ENCODE peak calls at places on chromosomes 3 and 15, in five cellular contexts. One of them, this sample, is unnamed.
A peak's percentile ranks its signal among the peaks of the same experiment; 100 is the strongest.

GRCh38 chr3:51974963-51975856 is at the start of gene ABHD14A:
- DNase-seq in trophoblast cell: peak; percentile 78
- DNase-seq in neuronal stem cell: peak; percentile 68
- DNase-seq in mesenchymal stem cell: peak; percentile 69
- DNase-seq in H1: no peak
- DNase-seq in this sample: peak; percentile 68

GRCh38 chr3:155701882-155702465 is 42.9 kb downstream of the PLCH1 start:
- DNase-seq in trophoblast cell: peak; percentile 91
- DNase-seq in neuronal stem cell: peak; percentile 31
- DNase-seq in mesenchymal stem cell: peak; percentile 64
- DNase-seq in H1: no peak
- DNase-seq in this sample: no peak

GRCh38 chr3:127670761-127671522 is 1.8 kb upstream of the ABTB1 start:
- DNase-seq in trophoblast cell: no peak
- DNase-seq in neuronal stem cell: no peak
- DNase-seq in mesenchymal stem cell: no peak
- DNase-seq in H1: no peak
- DNase-seq in this sample: no peak

GRCh38 chr3:166663194-166663593 is 716.9 kb downstream of the ZBBX start:
- DNase-seq in trophoblast cell: peak; percentile 66
- DNase-seq in neuronal stem cell: no peak
- DNase-seq in mesenchymal stem cell: no peak
- DNase-seq in H1: no peak
- DNase-seq in this sample: no peak

GRCh38 chr3:10437995-10438901 is 67.1 kb downstream of the ATP2B2 start:
- DNase-seq in trophoblast cell: no peak
- DNase-seq in neuronal stem cell: no peak
- DNase-seq in mesenchymal stem cell: peak; percentile 90
- DNase-seq in H1: no peak
- DNase-seq in this sample: no peak

GRCh38 chr3:115855911-115856310 is 232.6 kb downstream of the GAP43 start:
- DNase-seq in trophoblast cell: peak; percentile 5
- DNase-seq in neuronal stem cell: no peak
- DNase-seq in mesenchymal stem cell: peak; percentile 36
- DNase-seq in H1: no peak
- DNase-seq in this sample: no peak

GRCh38 chr3:52220380-52221026 is 4.9 kb downstream of the TLR9 start:
- DNase-seq in trophoblast cell: peak; percentile 89
- DNase-seq in neuronal stem cell: peak; percentile 81
- DNase-seq in mesenchymal stem cell: peak; percentile 71
- DNase-seq in H1: no peak
- DNase-seq in this sample: peak; percentile 85

GRCh38 chr15:29278436-29279099 is 8.9 kb upstream of the NSMCE3 start:
- DNase-seq in trophoblast cell: peak; percentile 71
- DNase-seq in neuronal stem cell: no peak
- DNase-seq in mesenchymal stem cell: peak; percentile 72
- DNase-seq in H1: no peak
- DNase-seq in this sample: no peak

GRCh38 chr3:127384717-127385539 is 97.1 kb upstream of the PRR20G start:
- DNase-seq in trophoblast cell: no peak
- DNase-seq in neuronal stem cell: no peak
- DNase-seq in mesenchymal stem cell: no peak
- DNase-seq in H1: no peak
- DNase-seq in this sample: no peak

GRCh38 chr15:70169147-70169546 is 71.4 kb upstream of the TLE3 start:
- DNase-seq in trophoblast cell: peak; percentile 30
- DNase-seq in neuronal stem cell: no peak
- DNase-seq in mesenchymal stem cell: no peak
- DNase-seq in H1: no peak
- DNase-seq in this sample: no peak

GRCh38 chr3:933311-933710 is 159.5 kb upstream of the CNTN6 start:
- DNase-seq in trophoblast cell: no peak
- DNase-seq in neuronal stem cell: no peak
- DNase-seq in mesenchymal stem cell: no peak
- DNase-seq in H1: no peak
- DNase-seq in this sample: no peak

GRCh38 chr3:99761415-99761981 is 56.2 kb upstream of the CMSS1 start:
- DNase-seq in trophoblast cell: peak; percentile 70
- DNase-seq in neuronal stem cell: no peak
- DNase-seq in mesenchymal stem cell: no peak
- DNase-seq in H1: no peak
- DNase-seq in this sample: no peak

GRCh38 chr3:85912981-85913380 is 954.2 kb downstream of the CADM2 start:
- DNase-seq in trophoblast cell: no peak
- DNase-seq in neuronal stem cell: no peak
- DNase-seq in mesenchymal stem cell: no peak
- DNase-seq in H1: no peak
- DNase-seq in this sample: no peak

GRCh38 chr15:90419738-90420487 is 31.9 kb downstream of the IQGAP1 start:
- DNase-seq in trophoblast cell: peak; percentile 60
- DNase-seq in neuronal stem cell: no peak
- DNase-seq in mesenchymal stem cell: peak; percentile 84
- DNase-seq in H1: no peak
- DNase-seq in this sample: no peak

GRCh38 chr3:152385761-152386160 is 117.0 kb downstream of the MBNL1 start:
- DNase-seq in trophoblast cell: peak; percentile 53
- DNase-seq in neuronal stem cell: no peak
- DNase-seq in mesenchymal stem cell: peak; percentile 75
- DNase-seq in H1: no peak
- DNase-seq in this sample: no peak

GRCh38 chr15:67063689-67064606 is 1.5 kb upstream of the SMAD3 start:
- DNase-seq in trophoblast cell: peak; percentile 87
- DNase-seq in neuronal stem cell: peak; percentile 54
- DNase-seq in mesenchymal stem cell: peak; percentile 80
- DNase-seq in H1: peak; percentile 77
- DNase-seq in this sample: peak; percentile 84

GRCh38 chr3:106425021-106425420 is 556.2 kb upstream of the CBLB start:
- DNase-seq in trophoblast cell: peak; percentile 63
- DNase-seq in neuronal stem cell: no peak
- DNase-seq in mesenchymal stem cell: peak; percentile 51
- DNase-seq in H1: no peak
- DNase-seq in this sample: no peak

GRCh38 chr15:27133244-27133643 is 162.3 kb downstream of the GABRG3 start:
- DNase-seq in trophoblast cell: no peak
- DNase-seq in neuronal stem cell: no peak
- DNase-seq in mesenchymal stem cell: no peak
- DNase-seq in H1: no peak
- DNase-seq in this sample: no peak

GRCh38 chr3:124401841-124402240 is 328.4 kb upstream of the UMPS start:
- DNase-seq in trophoblast cell: peak; percentile 64
- DNase-seq in neuronal stem cell: no peak
- DNase-seq in mesenchymal stem cell: peak; percentile 61
- DNase-seq in H1: no peak
- DNase-seq in this sample: no peak

GRCh38 chr3:8420613-8421012 is 81.0 kb upstream of the LMCD1 start:
- DNase-seq in trophoblast cell: no peak
- DNase-seq in neuronal stem cell: no peak
- DNase-seq in mesenchymal stem cell: no peak
- DNase-seq in H1: no peak
- DNase-seq in this sample: no peak

GRCh38 chr3:113132571-113132996 is 78.8 kb upstream of the BOC start:
- DNase-seq in trophoblast cell: no peak
- DNase-seq in neuronal stem cell: no peak
- DNase-seq in mesenchymal stem cell: peak; percentile 87
- DNase-seq in H1: no peak
- DNase-seq in this sample: no peak

GRCh38 chr3:186453531-186453930 is 90.6 kb downstream of the CRYGS start:
- DNase-seq in trophoblast cell: no peak
- DNase-seq in neuronal stem cell: no peak
- DNase-seq in mesenchymal stem cell: no peak
- DNase-seq in H1: no peak
- DNase-seq in this sample: no peak
- H2BK12ac ChIP-seq in trophoblast cell: no peak overlapping the region
- H2BK12ac ChIP-seq in neuronal stem cell: no peak overlapping the region
- H2BK12ac ChIP-seq in mesenchymal stem cell: no peak overlapping the region
- H2BK12ac ChIP-seq in H1: no peak overlapping the region
- H2BK12ac ChIP-seq in this sample: no peak overlapping the region

DNA sequence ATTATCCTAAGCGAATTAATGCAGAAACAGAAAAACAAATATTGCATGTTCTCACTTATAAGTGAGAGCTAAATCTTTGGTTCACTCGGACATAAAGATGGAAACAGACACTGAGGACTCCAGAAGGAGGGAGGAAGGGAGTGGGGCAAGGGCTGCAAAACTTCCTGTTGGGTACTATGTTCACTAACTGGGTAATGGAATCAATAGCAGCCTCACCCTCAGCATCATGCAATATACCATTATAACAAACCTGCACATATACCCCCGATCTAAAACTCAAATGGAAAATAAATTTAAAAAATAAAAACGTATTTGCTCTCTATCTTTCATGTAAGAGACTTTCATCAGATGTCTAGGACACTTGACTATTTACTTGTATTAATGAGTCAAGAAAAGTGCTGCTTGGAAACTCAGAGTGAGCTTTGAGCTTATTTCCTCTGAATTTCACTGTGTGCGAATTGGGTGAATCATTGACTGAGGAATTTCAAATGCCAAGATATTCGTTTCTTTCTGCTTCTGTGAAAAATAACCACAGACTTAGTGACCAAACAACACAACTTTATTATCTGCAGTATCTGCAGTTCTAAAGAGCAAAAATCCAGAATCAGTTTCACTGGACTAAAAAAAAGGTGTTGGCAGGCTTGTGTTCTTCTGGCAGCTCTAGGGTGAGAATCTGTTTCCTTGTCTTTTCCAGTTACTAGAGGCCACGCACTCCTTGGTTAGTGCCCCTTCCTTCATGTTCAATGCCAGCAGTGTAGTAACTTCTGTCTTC is 18.4 kb downstream of the TM4SF18 start:
- DNase-seq in trophoblast cell: no peak
- DNase-seq in neuronal stem cell: no peak
- DNase-seq in mesenchymal stem cell: peak; percentile 80
- DNase-seq in H1: no peak
- DNase-seq in this sample: no peak
- H3K27ac ChIP-seq in trophoblast cell: no peak overlapping the region
- H3K27ac ChIP-seq in neuronal stem cell: no peak overlapping the region
- H3K27ac ChIP-seq in mesenchymal stem cell: peak overlapping the region; percentile 93
- H3K27ac ChIP-seq in H1: no peak overlapping the region
- H3K27ac ChIP-seq in this sample: no peak overlapping the region

DNA sequence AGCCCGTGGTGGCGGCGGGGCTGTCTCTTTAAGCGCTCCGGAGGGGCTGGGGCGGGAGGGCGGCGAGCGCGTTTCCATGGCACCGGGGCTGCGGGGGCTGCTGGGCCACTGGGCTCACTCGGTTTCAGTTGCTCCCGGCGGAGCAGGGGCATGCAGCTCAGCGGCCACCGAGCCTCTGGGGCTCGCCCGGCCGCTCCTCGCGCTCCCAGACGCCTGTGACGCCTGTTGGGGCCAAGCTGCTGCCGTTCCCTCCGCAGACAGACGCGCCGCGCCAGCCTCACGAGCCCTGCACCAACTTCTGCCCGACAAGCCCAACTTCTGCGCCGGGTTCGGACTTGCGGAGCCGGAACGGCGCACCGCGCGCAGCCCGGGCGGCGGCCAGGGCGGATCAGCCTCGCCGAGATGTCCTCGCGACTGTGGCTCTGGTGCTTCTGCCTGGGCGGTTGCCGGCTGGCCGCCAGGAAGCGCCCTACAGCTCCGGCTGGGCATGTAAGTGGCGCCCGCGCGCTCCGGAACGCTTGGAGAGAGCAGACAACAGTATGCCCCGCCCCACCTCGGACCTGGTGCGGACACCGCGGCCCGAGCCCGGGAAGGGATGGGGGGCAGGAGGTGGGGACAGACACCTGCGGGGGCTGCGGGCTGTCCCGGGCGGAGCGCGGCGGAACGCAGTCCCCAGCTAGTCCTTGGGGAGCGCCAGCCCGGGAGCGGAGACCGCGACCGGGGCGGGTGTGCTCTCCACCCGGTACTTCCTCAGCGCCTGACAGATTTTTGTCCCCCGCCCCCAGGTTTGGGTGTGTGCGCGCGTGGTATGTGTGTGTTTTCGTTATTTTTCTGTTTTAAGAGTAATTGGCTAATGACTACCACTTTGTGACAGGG is 154.1 kb upstream of the GOLIM4 start:
- DNase-seq in trophoblast cell: peak; percentile 83
- DNase-seq in neuronal stem cell: peak; percentile 88
- DNase-seq in mesenchymal stem cell: peak; percentile 81
- DNase-seq in H1: peak; percentile 73
- DNase-seq in this sample: peak; percentile 89
- H2BK12ac ChIP-seq in trophoblast cell: peak overlapping the region; percentile 37
- H2BK12ac ChIP-seq in neuronal stem cell: peak overlapping the region; percentile 90
- H2BK12ac ChIP-seq in mesenchymal stem cell: no peak overlapping the region
- H2BK12ac ChIP-seq in H1: peak overlapping the region; percentile 88
- H2BK12ac ChIP-seq in this sample: no peak overlapping the region

GRCh38 chr3:112013058-112013783 is 14.5 kb downstream of the TAGLN3 start:
- DNase-seq in trophoblast cell: peak; percentile 75
- DNase-seq in neuronal stem cell: peak; percentile 57
- DNase-seq in mesenchymal stem cell: peak; percentile 82
- DNase-seq in H1: peak; percentile 59
- DNase-seq in this sample: peak; percentile 67
- H3K27ac ChIP-seq in trophoblast cell: no peak overlapping the region
- H3K27ac ChIP-seq in neuronal stem cell: peak overlapping the region; percentile 37
- H3K27ac ChIP-seq in mesenchymal stem cell: peak overlapping the region; percentile 55
- H3K27ac ChIP-seq in H1: no peak overlapping the region
- H3K27ac ChIP-seq in this sample: no peak overlapping the region

This sample was measured in H9.